ENCODE peak calls at places on chromosomes 7 and 10, in five cellular contexts. L is neuronal stem cell, A is mesenchymal stem cell, I is H9, R is H1. H is an unnamed sample. For H3K4me1, the result is how much of the 10 kb centered on the place peaks cover.

GRCh38 chr10:103123282-103124033 is 69.6 kb downstream of the NT5C2 start:
- DNase-seq in A (no peak), L (no peak), R (no peak), I (no peak), H (no peak)

GRCh38 chr7:3880221-3880935 is 579.3 kb downstream of the SDK1 start:
- DNase-seq in I (no peak), L (no peak), R (no peak), A (no peak), H (peak)

GRCh38 chr7:2452074-2452507 is 24.1 kb downstream of the GRIFIN start:
- DNase-seq in I (no peak), R (peak), A (peak), L (no peak), H (no peak)

GRCh38 chr7:99177165-99177564 is 30.8 kb downstream of the KPNA7 start:
- DNase-seq in L (no peak), R (no peak), I (no peak), A (no peak), H (no peak)

GRCh38 chr7:99975782-99976521 is at the start of gene AZGP1:
- DNase-seq in L (no peak), A (no peak), R (no peak), I (no peak), H (no peak)

GRCh38 chr7:7965301-7965700 is 3.3 kb upstream of the GLCCI1 start:
- DNase-seq in R (no peak), A (no peak), I (no peak), L (no peak), H (no peak)

GRCh38 chr10:132845041-132845551 is 59.1 kb upstream of the NKX6-2 start:
- DNase-seq in L (no peak), A (no peak), R (no peak), I (no peak), H (no peak)

GRCh38 chr10:88193018-88193417 is 329.6 kb downstream of the PTEN start:
- DNase-seq in I (no peak), L (no peak), R (no peak), A (no peak), H (no peak)

GRCh38 chr7:38054199-38054598 is 123.8 kb upstream of the STARD3NL start:
- DNase-seq in L (no peak), R (no peak), I (no peak), A (no peak), H (no peak)

GRCh38 chr7:95517458-95517857 is 31.7 kb downstream of the ASB4 start:
- DNase-seq in I (no peak), R (no peak), A (no peak), L (no peak), H (no peak)

GRCh38 chr7:113606325-113606724 is 312.5 kb downstream of the PPP1R3A start:
- DNase-seq in A (no peak), R (no peak), I (no peak), L (no peak), H (no peak)

GRCh38 chr10:86785021-86785420 is 28.6 kb downstream of the BMPR1A start:
- DNase-seq in A (peak), R (no peak), I (no peak), L (no peak), H (no peak)

GRCh38 chr7:142626420-142627035 is 122.7 kb upstream of the PRSS1 start:
- DNase-seq in R (peak), A (peak), I (peak), L (peak), H (peak)

GRCh38 chr10:121822180-121822579 is 105.7 kb downstream of the ATE1 start:
- DNase-seq in R (no peak), I (no peak), A (no peak), L (no peak), H (no peak)

GRCh38 chr7:80686576-80686975 is 48.1 kb downstream of the CD36 start:
- DNase-seq in I (no peak), A (no peak), L (no peak), R (no peak), H (no peak)

GRCh38 chr7:14762552-14762951 is 140.0 kb downstream of the DGKB start:
- DNase-seq in L (no peak), I (no peak), A (no peak), R (no peak), H (no peak)

GRCh38 chr7:102272075-102272916 is 14.4 kb upstream of the SH2B2 start:
- DNase-seq in L (peak), A (peak), I (peak), R (peak), H (peak)

GRCh38 chr10:971150-971542 is 17.1 kb upstream of the GTPBP4 start:
- DNase-seq in R (no peak), A (peak), I (no peak), L (no peak), H (no peak)

GRCh38 chr7:44705434-44705833 is 43.2 kb upstream of the ZMIZ2 start:
- DNase-seq in L (no peak), I (no peak), R (no peak), A (no peak), H (no peak)

GRCh38 chr7:98378210-98378819 is 22.6 kb downstream of the BAIAP2L1 start:
- DNase-seq in A (no peak), R (no peak), L (no peak), I (no peak), H (peak)

GRCh38 chr10:79938728-79939380 is 10.1 kb downstream of the SFTPD start:
- DNase-seq in L (no peak), R (no peak), I (peak), A (no peak), H (peak)

GRCh38 chr7:25351761-25352160 is 123.5 kb upstream of the NPVF start:
- DNase-seq in L (no peak), A (no peak), I (no peak), R (no peak), H (no peak)

GRCh38 chr10:110007171-110007700 is 548 bp upstream of the ADD3 start:
- DNase-seq in R (no peak), I (no peak), A (no peak), L (no peak), H (no peak)

GRCh38 chr10:8315619-8316021 is 261.1 kb downstream of the GATA3 start:
- DNase-seq in L (no peak), A (no peak), R (no peak), I (no peak), H (no peak)

GRCh38 chr10:88728107-88728763 is 22.2 kb downstream of the LIPK start:
- DNase-seq in L (peak), I (peak), A (no peak), R (peak), H (peak)

GRCh38 chr10:21826725-21827124 is 176.8 kb downstream of the DNAJC1 start:
- DNase-seq in A (no peak), R (no peak), I (no peak), L (no peak), H (no peak)

GRCh38 chr10:21824409-21824808 is 179.1 kb downstream of the DNAJC1 start:
- DNase-seq in I (no peak), R (no peak), L (no peak), A (no peak), H (no peak)

GRCh38 chr10:21825345-21825744 is 178.2 kb downstream of the DNAJC1 start:
- DNase-seq in L (no peak), I (no peak), R (no peak), A (no peak), H (no peak)

GRCh38 chr10:21830037-21830436 is 173.5 kb downstream of the DNAJC1 start:
- DNase-seq in I (no peak), A (no peak), R (no peak), L (no peak), H (no peak)

GRCh38 chr10:21827308-21827707 is 176.2 kb downstream of the DNAJC1 start:
- DNase-seq in A (no peak), L (no peak), I (no peak), R (no peak), H (no peak)
- H2BK12ac ChIP-seq in A (no peak), L (no peak), I (no peak), R (no peak), H (no peak)

GRCh38 chr7:152986369-152986768 is 226.8 kb downstream of the ACTR3B start:
- DNase-seq in L (no peak), R (no peak), A (no peak), I (no peak), H (no peak)
- H3K4me1 ChIP-seq in L (under half), R (under half), A (under half), I (under half), H (under half)

DNA sequence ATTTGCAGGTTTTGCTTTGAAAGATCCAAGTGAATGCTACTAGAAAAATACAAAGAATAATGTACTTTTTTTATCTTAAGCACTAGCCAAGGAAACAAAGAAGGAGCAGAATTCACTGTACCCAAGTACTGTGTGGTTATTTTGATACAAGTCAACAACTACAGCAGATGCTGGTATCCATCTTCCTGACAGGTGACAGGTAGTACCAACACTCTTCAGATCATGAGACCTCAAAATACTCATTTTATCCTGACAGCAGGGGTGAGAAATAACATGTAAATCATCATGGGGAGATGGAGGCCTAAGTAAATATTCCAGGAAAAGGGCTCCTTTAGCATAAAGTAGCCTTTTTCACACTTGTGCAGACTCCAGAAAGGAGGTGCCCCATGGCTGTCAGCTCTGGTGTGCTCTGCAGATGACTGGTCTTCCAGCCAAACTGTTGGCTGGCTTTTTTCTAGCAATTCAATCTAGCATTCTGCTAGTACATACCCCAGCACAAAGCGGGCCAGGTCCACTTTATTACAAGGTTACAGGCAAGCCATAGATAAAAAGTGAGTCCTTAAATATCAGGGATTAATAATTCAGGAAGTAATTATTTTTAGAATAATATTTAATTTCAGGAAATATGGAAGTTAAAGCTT is 90.4 kb downstream of the PDE1C start:
- DNase-seq in A (no peak), I (no peak), R (no peak), L (no peak), H (no peak)
- H2BK12ac ChIP-seq in A (no peak), I (no peak), R (no peak), L (no peak), H (no peak)

GRCh38 chr10:73867126-73867807 is 7.1 kb downstream of the CAMK2G start:
- DNase-seq in L (no peak), A (no peak), I (no peak), R (no peak), H (no peak)

GRCh38 chr10:73866621-73867020 is 7.7 kb downstream of the CAMK2G start:
- DNase-seq in A (no peak), R (no peak), L (no peak), I (no peak), H (no peak)

GRCh38 chr10:73865459-73866442 is 8.6 kb downstream of the CAMK2G start:
- DNase-seq in L (no peak), I (no peak), R (no peak), A (no peak), H (no peak)

GRCh38 chr10:73868655-73869195 is 5.6 kb downstream of the CAMK2G start:
- DNase-seq in L (no peak), A (no peak), I (no peak), R (no peak), H (no peak)

GRCh38 chr10:73867871-73868631 is 6.3 kb downstream of the CAMK2G start:
- DNase-seq in R (no peak), L (no peak), A (no peak), I (no peak), H (no peak)
- H3K4me1 ChIP-seq in R (under half), L (under half), A (under half), I (under half), H (under half)

GRCh38 chr10:94174838-94175237 is 181.1 kb downstream of the PLCE1 start:
- DNase-seq in A (no peak), L (no peak), I (no peak), R (no peak), H (no peak)
- H2BK12ac ChIP-seq in A (no peak), L (no peak), I (no peak), R (no peak), H (no peak)

DNA sequence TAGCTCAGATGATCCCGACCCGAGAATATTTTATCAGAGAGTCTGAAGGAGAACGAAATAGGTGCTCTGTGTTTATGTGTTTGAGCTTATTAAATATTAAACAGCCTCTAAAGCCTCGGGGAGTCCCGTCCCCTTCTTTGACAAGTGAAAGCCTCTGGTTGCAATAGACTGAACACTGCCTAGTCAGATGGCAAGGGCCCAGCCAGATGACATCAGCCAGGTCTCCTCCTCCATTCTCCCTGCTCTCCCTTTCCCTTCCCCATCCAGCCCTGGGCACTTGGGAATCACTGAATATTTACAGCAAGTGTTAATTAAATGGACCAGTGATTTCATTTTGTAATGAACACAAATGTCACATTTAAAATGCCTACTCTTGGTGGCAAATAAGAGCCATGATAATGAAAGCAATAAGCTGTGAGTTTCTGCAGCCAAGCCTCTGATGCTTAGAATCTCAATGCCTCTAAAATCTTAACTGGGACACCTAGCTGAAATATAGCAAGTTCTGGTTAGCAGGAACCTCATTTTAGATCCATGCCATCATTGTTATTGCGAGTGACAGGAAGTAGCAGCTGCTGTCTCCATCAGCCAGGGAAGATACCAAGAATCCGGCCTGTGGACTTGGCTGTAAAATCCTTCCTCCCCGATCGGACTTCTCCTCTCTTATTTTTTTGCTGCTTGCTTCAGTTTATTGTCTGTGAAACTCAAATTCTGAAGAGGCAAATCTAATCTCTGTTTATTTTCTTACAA is 202.1 kb downstream of the PRPF18 start:
- DNase-seq in R (no peak), L (no peak), I (no peak), A (peak), H (no peak)
- H3K4me1 ChIP-seq in R (under half), L (under half), I (under half), A (under half), H (under half)

GRCh38 chr10:3236644-3237043 is 64.1 kb upstream of the PITRM1 start:
- DNase-seq in R (no peak), A (no peak), L (no peak), I (no peak), H (no peak)
- H2BK12ac ChIP-seq in R (no peak), A (peak), L (peak), I (no peak), H (peak)

GRCh38 chr10:125691160-125691981 is 8.4 kb upstream of the TEX36 start:
- DNase-seq in I (no peak), R (no peak), L (no peak), A (no peak), H (peak)

GRCh38 chr10:125689955-125690569 is 7.1 kb upstream of the TEX36 start:
- DNase-seq in I (no peak), R (no peak), L (no peak), A (no peak), H (no peak)

GRCh38 chr10:125692932-125693847 is 10.2 kb upstream of the TEX36 start:
- DNase-seq in A (no peak), I (no peak), R (no peak), L (no peak), H (no peak)

GRCh38 chr10:125694874-125695273 is 11.9 kb upstream of the TEX36 start:
- DNase-seq in I (no peak), A (peak), L (no peak), R (no peak), H (no peak)

GRCh38 chr10:125692246-125692931 is 9.4 kb upstream of the TEX36 start:
- DNase-seq in L (no peak), I (no peak), R (no peak), A (no peak), H (no peak)
- H3K4me1 ChIP-seq in L (under half), I (under half), R (under half), A (under half), H (under half)

GRCh38 chr7:6443372-6443941 is 4.3 kb downstream of the DAGLB start:
- DNase-seq in R (no peak), A (peak), I (no peak), L (no peak), H (peak)
- H2BK12ac ChIP-seq in R (no peak), A (no peak), I (no peak), L (no peak), H (no peak)

DNA sequence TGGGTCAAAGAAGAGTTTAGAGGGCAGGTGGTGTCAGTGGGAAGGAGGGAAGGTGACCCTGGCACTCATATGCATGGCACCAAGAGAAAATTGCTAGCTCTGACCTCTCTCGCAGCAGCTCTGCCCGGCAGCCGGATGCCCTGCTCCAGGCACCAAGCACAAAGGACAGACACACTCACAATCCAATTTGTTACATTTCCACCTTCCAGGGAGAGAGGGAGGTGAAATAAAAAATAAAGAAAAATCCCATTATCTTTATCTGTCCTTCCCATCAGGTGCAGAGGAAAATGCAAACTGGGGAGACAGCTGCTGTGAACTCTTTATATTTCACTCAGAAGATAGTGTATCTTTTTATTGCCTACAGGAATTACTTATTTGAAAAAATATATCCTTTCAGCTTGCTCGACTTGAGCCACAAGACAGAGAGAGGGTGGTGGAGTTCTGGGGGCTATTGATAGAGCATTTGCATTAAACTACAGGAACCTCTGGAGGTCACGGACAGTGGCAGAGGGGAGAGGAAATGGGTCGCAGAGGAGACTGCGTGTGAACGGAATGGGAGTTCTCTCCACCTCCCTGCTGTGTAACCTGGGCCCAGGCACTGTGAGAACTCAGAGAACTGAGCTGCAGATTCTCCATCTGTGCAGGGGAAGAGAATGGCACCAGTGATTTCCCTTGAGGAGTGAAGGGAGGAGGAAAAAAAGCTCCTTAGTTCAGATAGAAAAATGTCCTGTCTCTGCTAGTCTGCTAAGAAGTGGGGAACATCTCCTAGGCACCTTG is 421.4 kb downstream of the PLXNA4 start:
- DNase-seq in R (no peak), L (no peak), I (no peak), A (no peak), H (no peak)
- H3K4me1 ChIP-seq in R (under half), L (under half), I (under half), A (under half), H (under half)